ENCODE peak calls at places on chromosomes 4 and X, in five cellular contexts. B is colonic mucosa, C is AG09309, Q is A549, M is fibroblast of pulmonary artery. X is an unnamed sample.

GRCh38 chr4:132998585-132999230 is 150.4 kb upstream of the PCDH10 start:
- DNase-seq in B (no peak), C (no peak), Q (no peak), M (no peak), X (no peak)

GRCh38 chrX:22323541-22323940 is 50.8 kb downstream of the CBLL2 start:
- DNase-seq in B (no peak), C (peak), Q (no peak), M (peak), X (peak)

GRCh38 chr4:7398104-7398423 is 36.7 kb downstream of the PSAPL1 start:
- DNase-seq in B (no peak), C (no peak), Q (no peak), M (peak), X (peak)

GRCh38 chr4:76705497-76705896 is 192.4 kb downstream of the SOWAHB start:
- DNase-seq in B (no peak), C (no peak), Q (no peak), M (no peak), X (no peak)

GRCh38 chr4:84529169-84529751 is 30.2 kb upstream of the NKX6-1 start:
- DNase-seq in B (no peak), C (no peak), Q (peak), M (peak), X (no peak)

GRCh38 chrX:76850851-76851250 is 423.3 kb downstream of the MAGEE1 start:
- DNase-seq in B (no peak), C (no peak), Q (peak), M (no peak), X (no peak)

GRCh38 chr4:181807771-181808170 is 435.4 kb upstream of the TENM3 start:
- DNase-seq in B (no peak), C (no peak), Q (no peak), M (no peak), X (peak)

GRCh38 chrX:17596051-17596450 is 141.2 kb upstream of the SCML1 start:
- DNase-seq in B (no peak), C (no peak), Q (peak), M (no peak), X (no peak)

GRCh38 chrX:110394653-110395052 is 36.0 kb downstream of the RTL9 start:
- DNase-seq in B (no peak), C (no peak), Q (no peak), M (peak), X (peak)

GRCh38 chr4:76626686-76627465 is 191.8 kb downstream of the SHROOM3 start:
- DNase-seq in B (no peak), C (no peak), Q (peak), M (peak), X (no peak)

GRCh38 chrX:281166-281999 is at the start of gene PLCXD1:
- DNase-seq in B (no peak), C (no peak), Q (peak), M (peak), X (no peak)

GRCh38 chr4:4269856-4270255 is 20.1 kb downstream of the LYAR start:
- DNase-seq in B (no peak), C (no peak), Q (no peak), M (peak), X (no peak)

GRCh38 chrX:139559383-139560042 is 29.0 kb downstream of the F9 start:
- DNase-seq in B (peak), C (peak), Q (peak), M (peak), X (peak)

GRCh38 chr4:55127521-55127920 is 2.1 kb upstream of the KDR start:
- DNase-seq in B (no peak), C (no peak), Q (no peak), M (peak), X (no peak)

GRCh38 chr4:139814285-139815015 is 148.8 kb downstream of the MGST2 start:
- DNase-seq in B (no peak), C (no peak), Q (no peak), M (peak), X (no peak)

GRCh38 chr4:173039617-173040176 is 128.9 kb upstream of the GALNT7 start:
- DNase-seq in B (no peak), C (no peak), Q (no peak), M (no peak), X (no peak)

GRCh38 chrX:1185556-1185955 is 26.9 kb downstream of the CRLF2 start:
- DNase-seq in B (no peak), C (no peak), Q (no peak), M (no peak), X (no peak)

GRCh38 chr4:163620738-163621137 is 126.2 kb downstream of the TMA16 start:
- DNase-seq in B (no peak), C (no peak), Q (no peak), M (no peak), X (no peak)
- H3K4me3 ChIP-seq in B (no peak), C (no peak), Q (no peak), M (no peak), X (no peak)

DNA sequence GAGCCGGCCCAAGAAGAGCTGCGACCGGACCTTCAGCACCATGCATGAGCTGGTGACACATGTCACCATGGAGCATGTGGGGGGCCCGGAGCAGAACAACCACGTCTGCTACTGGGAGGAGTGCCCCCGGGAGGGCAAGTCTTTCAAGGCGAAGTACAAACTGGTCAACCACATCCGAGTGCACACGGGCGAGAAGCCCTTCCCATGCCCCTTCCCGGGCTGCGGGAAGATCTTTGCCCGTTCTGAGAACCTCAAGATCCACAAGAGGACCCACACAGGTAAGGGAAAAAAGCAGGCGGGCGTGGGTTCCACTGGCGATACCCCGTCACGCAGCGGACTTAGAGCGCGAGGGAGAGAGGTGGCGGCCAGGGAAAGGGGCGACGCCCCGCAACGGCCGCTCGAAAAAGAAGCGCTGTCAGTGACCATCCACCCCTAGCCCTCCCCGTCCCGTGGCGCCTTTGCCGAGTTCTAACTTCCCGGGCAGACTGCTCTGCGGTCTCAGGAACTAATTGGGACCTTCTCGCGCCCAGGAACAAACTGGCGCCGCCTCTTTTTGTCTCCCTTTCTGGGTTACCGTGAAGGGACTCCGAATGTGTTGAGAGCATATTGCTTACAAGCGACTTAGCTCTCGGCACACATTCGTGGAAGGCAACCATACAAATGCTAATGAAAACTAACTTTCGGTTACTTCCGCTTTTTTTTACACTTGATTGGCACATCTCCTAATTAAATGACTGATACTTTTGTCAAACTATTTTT is 1.7 kb downstream of the ZIC3 start:
- DNase-seq in B (no peak), C (no peak), Q (no peak), M (no peak), X (no peak)
- H3K4me3 ChIP-seq in B (no peak), C (no peak), Q (no peak), M (no peak), X (no peak)

GRCh38 chr4:17335371-17335770 is 176.5 kb downstream of the QDPR start:
- DNase-seq in B (no peak), C (no peak), Q (no peak), M (no peak), X (no peak)

GRCh38 chr4:17336069-17336468 is 175.8 kb downstream of the QDPR start:
- DNase-seq in B (no peak), C (no peak), Q (no peak), M (no peak), X (no peak)

GRCh38 chr4:17336524-17336941 is 175.4 kb downstream of the QDPR start:
- DNase-seq in B (peak), C (no peak), Q (no peak), M (peak), X (no peak)

GRCh38 chr4:17339376-17339775 is 172.5 kb downstream of the QDPR start:
- DNase-seq in B (no peak), C (no peak), Q (no peak), M (no peak), X (no peak)

GRCh38 chr4:17336986-17337385 is 174.9 kb downstream of the QDPR start:
- DNase-seq in B (no peak), C (no peak), Q (no peak), M (no peak), X (no peak)
- H3K4me3 ChIP-seq in B (no peak), C (no peak), Q (no peak), M (no peak), X (no peak)

DNA sequence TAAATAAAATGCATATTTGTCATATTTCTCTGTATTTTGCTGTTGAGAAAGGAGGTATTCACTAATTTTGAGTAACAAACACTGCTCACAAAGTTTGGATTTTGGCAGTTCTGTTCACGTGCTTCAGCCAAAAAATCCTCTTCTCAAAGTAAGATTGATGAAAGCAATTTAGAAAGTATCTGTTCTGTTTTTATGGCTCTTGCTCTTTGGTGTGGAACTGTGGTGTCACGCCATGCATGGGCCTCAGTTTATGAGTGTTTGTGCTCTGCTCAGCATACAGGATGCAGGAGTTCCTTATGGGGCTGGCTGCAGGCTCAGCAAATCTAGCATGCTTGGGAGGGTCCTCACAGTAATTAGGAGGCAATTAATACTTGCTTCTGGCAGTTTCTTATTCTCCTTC is 3.3 kb downstream of the HTT start:
- DNase-seq in B (no peak), C (no peak), Q (no peak), M (no peak), X (no peak)
- H3K4me3 ChIP-seq in B (no peak), C (no peak), Q (no peak), M (no peak), X (no peak)

GRCh38 chrX:43706786-43707185 is 50.7 kb downstream of the MAOA start:
- DNase-seq in B (no peak), C (no peak), Q (no peak), M (no peak), X (no peak)

GRCh38 chrX:43707812-43708548 is 51.9 kb downstream of the MAOA start:
- DNase-seq in B (peak), C (no peak), Q (no peak), M (peak), X (no peak)

GRCh38 chrX:43702079-43702524 is 46.0 kb downstream of the MAOA start:
- DNase-seq in B (no peak), C (no peak), Q (no peak), M (no peak), X (no peak)

GRCh38 chrX:43702660-43703059 is 46.6 kb downstream of the MAOA start:
- DNase-seq in B (no peak), C (no peak), Q (no peak), M (no peak), X (no peak)

GRCh38 chrX:43703211-43703791 is 47.2 kb downstream of the MAOA start:
- DNase-seq in B (peak), C (no peak), Q (peak), M (peak), X (no peak)
- H3K4me3 ChIP-seq in B (no peak), C (no peak), Q (no peak), M (no peak), X (no peak)

GRCh38 chr4:159105063-159105414 is 2.2 kb downstream of the RAPGEF2 start:
- DNase-seq in B (no peak), C (no peak), Q (no peak), M (peak), X (peak)

GRCh38 chr4:159102623-159103405 is at the start of gene RAPGEF2:
- DNase-seq in B (peak), C (peak), Q (peak), M (peak), X (peak)

GRCh38 chr4:159101983-159102622 is 776 bp upstream of the RAPGEF2 start:
- DNase-seq in B (no peak), C (no peak), Q (peak), M (no peak), X (no peak)

GRCh38 chr4:159105761-159106243 is 2.9 kb downstream of the RAPGEF2 start:
- DNase-seq in B (no peak), C (no peak), Q (no peak), M (peak), X (peak)

DNA sequence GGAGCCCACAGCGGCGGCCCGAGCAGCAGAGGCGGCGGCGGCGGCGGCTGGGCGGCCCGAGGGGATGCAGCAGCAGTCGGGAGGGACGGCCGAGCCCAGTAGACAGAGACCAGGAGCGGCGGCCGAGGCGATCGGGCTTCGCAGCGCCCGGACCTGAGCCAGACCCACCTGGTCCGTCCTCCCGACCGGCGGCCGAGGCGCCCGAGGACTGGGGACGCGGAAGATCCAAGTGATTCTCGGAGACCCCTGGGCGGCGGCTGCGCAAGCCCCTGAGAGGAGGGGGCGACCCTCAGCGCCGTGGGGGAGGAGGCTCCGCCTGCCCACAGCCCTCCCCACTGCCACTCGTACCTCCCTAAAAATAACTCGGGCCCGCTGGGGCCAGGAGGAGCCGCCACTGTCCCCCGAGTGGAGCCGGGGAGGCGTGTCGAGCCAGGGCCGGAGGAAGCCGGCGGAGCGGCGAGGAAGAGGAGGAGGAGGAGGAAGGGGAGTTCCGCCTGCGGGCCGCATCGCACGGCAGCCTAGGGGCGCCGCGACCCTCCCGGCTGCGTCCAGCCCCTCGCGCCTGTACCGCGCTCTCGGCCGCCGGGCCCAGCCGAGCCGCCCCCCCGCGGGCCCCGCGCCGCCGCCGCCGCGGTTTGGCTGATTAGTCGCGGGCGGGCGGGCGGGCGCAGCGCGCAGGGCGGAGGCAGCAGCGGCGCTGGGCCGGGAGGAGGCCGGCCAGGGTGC is 690 bp downstream of the RAPGEF2 start:
- DNase-seq in B (peak), C (no peak), Q (peak), M (peak), X (no peak)
- H3K4me3 ChIP-seq in B (peak), C (peak), Q (peak), M (peak), X (peak)

DNA sequence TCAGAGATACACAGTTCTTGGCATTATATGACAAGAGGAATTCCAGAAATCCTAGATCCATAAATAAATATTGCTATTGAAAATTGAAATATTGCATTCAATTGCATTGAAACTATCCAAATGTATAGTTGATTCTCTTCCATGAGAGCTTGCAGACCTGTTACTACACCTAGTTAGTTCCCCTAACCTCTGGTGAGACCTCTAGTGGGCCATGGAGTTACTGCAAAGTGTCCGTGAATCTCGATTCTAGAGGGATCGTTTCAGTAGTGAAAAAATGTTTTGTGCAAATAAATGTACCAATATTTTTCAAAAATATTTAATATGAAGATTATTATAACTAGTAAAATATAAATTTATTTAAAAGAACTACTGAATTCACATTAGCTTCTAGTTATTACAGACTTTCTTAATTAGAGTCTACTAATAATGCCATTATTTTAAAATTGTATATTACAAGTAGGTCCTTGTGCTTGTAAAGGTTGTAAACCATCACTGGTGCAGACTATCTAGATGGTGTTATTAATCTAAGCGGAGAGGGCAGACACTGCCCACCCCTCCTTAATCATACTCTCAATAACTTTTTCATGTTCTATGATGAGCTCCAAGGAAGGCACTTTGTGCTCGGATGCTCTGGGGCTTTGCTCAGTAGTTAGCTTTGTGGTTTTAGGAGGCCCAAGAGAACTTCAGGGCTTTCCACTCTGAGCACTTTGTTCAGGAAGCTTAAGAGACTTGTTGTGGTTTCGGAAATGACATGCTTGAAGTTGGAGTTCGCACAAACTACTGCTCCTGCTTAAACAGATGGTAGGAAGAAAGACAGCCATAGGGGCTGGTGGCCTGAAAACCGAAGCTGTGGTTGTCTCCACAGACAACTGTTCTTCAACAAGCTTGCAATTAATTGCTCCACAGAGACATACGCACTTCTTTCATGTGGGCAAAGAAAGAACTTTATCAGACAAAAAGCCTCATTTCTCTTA is 42.8 kb downstream of the IL21 start:
- DNase-seq in B (peak), C (no peak), Q (peak), M (peak), X (no peak)
- H3K4me3 ChIP-seq in B (no peak), C (no peak), Q (no peak), M (no peak), X (no peak)

GRCh38 chrX:149871433-149871832 is 9.6 kb upstream of the MAGEA8 start:
- DNase-seq in B (no peak), C (no peak), Q (no peak), M (no peak), X (no peak)

GRCh38 chrX:149877157-149877556 is 3.8 kb upstream of the MAGEA8 start:
- DNase-seq in B (no peak), C (no peak), Q (no peak), M (no peak), X (no peak)

GRCh38 chrX:149867488-149867887 is 13.5 kb upstream of the MAGEA8 start:
- DNase-seq in B (no peak), C (no peak), Q (no peak), M (no peak), X (no peak)

GRCh38 chrX:149870840-149871239 is 10.1 kb upstream of the MAGEA8 start:
- DNase-seq in B (no peak), C (no peak), Q (no peak), M (no peak), X (no peak)

DNA sequence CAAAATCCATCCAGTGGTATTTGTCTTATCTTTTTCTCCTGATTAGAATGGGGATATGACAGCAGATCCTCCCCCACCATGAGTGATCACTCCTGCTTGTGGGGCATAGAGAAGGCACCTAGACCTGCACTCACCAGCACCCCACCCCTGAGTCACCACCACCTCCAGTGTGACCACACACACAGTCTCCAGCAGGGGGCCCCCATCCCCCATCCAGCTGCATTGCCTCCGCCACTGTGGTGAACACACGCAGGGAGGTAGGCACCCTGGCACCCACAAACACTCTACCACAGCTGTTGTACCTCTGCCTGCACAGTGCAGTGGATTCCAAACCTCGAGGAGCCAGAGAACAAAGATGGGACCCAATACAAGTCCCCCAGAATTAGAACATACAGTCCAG is 9.0 kb upstream of the MAGEA8 start:
- DNase-seq in B (peak), C (no peak), Q (peak), M (peak), X (no peak)
- H3K4me3 ChIP-seq in B (no peak), C (no peak), Q (no peak), M (no peak), X (no peak)

GRCh38 chrX:41337140-41337539 is 3.2 kb downstream of the DDX3X start:
- DNase-seq in B (no peak), C (no peak), Q (peak), M (no peak), X (no peak)

GRCh38 chrX:41339148-41339547 is 5.2 kb downstream of the DDX3X start:
- DNase-seq in B (no peak), C (no peak), Q (no peak), M (no peak), X (no peak)

GRCh38 chrX:41336447-41336846 is 2.5 kb downstream of the DDX3X start:
- DNase-seq in B (no peak), C (no peak), Q (no peak), M (no peak), X (no peak)

GRCh38 chrX:41335590-41336331 is 1.8 kb downstream of the DDX3X start:
- DNase-seq in B (no peak), C (peak), Q (no peak), M (no peak), X (no peak)

GRCh38 chrX:41338422-41338821 is 4.5 kb downstream of the DDX3X start:
- DNase-seq in B (no peak), C (no peak), Q (no peak), M (no peak), X (no peak)
- H3K4me3 ChIP-seq in B (no peak), C (no peak), Q (peak), M (peak), X (no peak)